ENCODE peak calls at places on chromosomes 1 and 21, in eight cellular contexts. One of them, this sample, is unnamed.

GRCh38 chr1:199242162-199242561 is 603.3 kb downstream of the PTPRC start:
- DNase-seq in HT-29: no peak
- DNase-seq in HFF-Myc: no peak
- DNase-seq in kidney glomerular epithelial cell: no peak
- DNase-seq in effector CD4-positive, alpha-beta T cell: no peak
- DNase-seq in AG09319: no peak
- DNase-seq in RWPE1: no peak
- DNase-seq in HTR-8/SVneo: no peak
- DNase-seq in this sample: no peak

GRCh38 chr21:27112186-27112585 is 145.3 kb upstream of the ADAMTS5 start:
- DNase-seq in HT-29: no peak
- DNase-seq in HFF-Myc: no peak
- DNase-seq in kidney glomerular epithelial cell: peak; percentile 33
- DNase-seq in effector CD4-positive, alpha-beta T cell: no peak
- DNase-seq in AG09319: no peak
- DNase-seq in RWPE1: no peak
- DNase-seq in HTR-8/SVneo: no peak
- DNase-seq in this sample: no peak

GRCh38 chr21:27464643-27465042 is 497.8 kb upstream of the ADAMTS5 start:
- DNase-seq in HT-29: no peak
- DNase-seq in HFF-Myc: no peak
- DNase-seq in kidney glomerular epithelial cell: no peak
- DNase-seq in effector CD4-positive, alpha-beta T cell: no peak
- DNase-seq in AG09319: no peak
- DNase-seq in RWPE1: no peak
- DNase-seq in HTR-8/SVneo: no peak
- DNase-seq in this sample: no peak

GRCh38 chr1:24127801-24128363 is 15.1 kb downstream of the IL22RA1 start:
- DNase-seq in HT-29: no peak
- DNase-seq in HFF-Myc: no peak
- DNase-seq in kidney glomerular epithelial cell: no peak
- DNase-seq in effector CD4-positive, alpha-beta T cell: no peak
- DNase-seq in AG09319: no peak
- DNase-seq in RWPE1: no peak
- DNase-seq in HTR-8/SVneo: no peak
- DNase-seq in this sample: no peak

GRCh38 chr1:220680085-220680687 is 10.0 kb upstream of the C1orf115 start:
- DNase-seq in HT-29: peak; percentile 42
- DNase-seq in HFF-Myc: no peak
- DNase-seq in kidney glomerular epithelial cell: peak; percentile 2
- DNase-seq in effector CD4-positive, alpha-beta T cell: no peak
- DNase-seq in AG09319: peak; percentile 7
- DNase-seq in RWPE1: peak; percentile 80
- DNase-seq in HTR-8/SVneo: peak; percentile 54
- DNase-seq in this sample: peak; percentile 58

GRCh38 chr1:63112155-63112914 is 210.0 kb upstream of the FOXD3 start:
- DNase-seq in HT-29: no peak
- DNase-seq in HFF-Myc: peak; percentile 19
- DNase-seq in kidney glomerular epithelial cell: peak; percentile 16
- DNase-seq in effector CD4-positive, alpha-beta T cell: no peak
- DNase-seq in AG09319: no peak
- DNase-seq in RWPE1: peak; percentile 7
- DNase-seq in HTR-8/SVneo: no peak
- DNase-seq in this sample: peak; percentile 18

GRCh38 chr1:30657131-30658013 is 66.0 kb downstream of the MATN1 start:
- DNase-seq in HT-29: peak; percentile 73
- DNase-seq in HFF-Myc: no peak
- DNase-seq in kidney glomerular epithelial cell: no peak
- DNase-seq in effector CD4-positive, alpha-beta T cell: no peak
- DNase-seq in AG09319: no peak
- DNase-seq in RWPE1: no peak
- DNase-seq in HTR-8/SVneo: no peak
- DNase-seq in this sample: no peak

GRCh38 chr1:36223373-36223995 is 759 bp upstream of the THRAP3 start:
- DNase-seq in HT-29: peak; percentile 40
- DNase-seq in HFF-Myc: no peak
- DNase-seq in kidney glomerular epithelial cell: peak; percentile 55
- DNase-seq in effector CD4-positive, alpha-beta T cell: peak; percentile 32
- DNase-seq in AG09319: no peak
- DNase-seq in RWPE1: no peak
- DNase-seq in HTR-8/SVneo: peak; percentile 43
- DNase-seq in this sample: peak; percentile 42

GRCh38 chr1:160580208-160580812 is 1.0 kb upstream of the CD84 start:
- DNase-seq in HT-29: no peak
- DNase-seq in HFF-Myc: no peak
- DNase-seq in kidney glomerular epithelial cell: no peak
- DNase-seq in effector CD4-positive, alpha-beta T cell: no peak
- DNase-seq in AG09319: no peak
- DNase-seq in RWPE1: no peak
- DNase-seq in HTR-8/SVneo: no peak
- DNase-seq in this sample: no peak

GRCh38 chr1:41572224-41572623 is 87.7 kb upstream of the EDN2 start:
- DNase-seq in HT-29: no peak
- DNase-seq in HFF-Myc: no peak
- DNase-seq in kidney glomerular epithelial cell: no peak
- DNase-seq in effector CD4-positive, alpha-beta T cell: no peak
- DNase-seq in AG09319: no peak
- DNase-seq in RWPE1: no peak
- DNase-seq in HTR-8/SVneo: no peak
- DNase-seq in this sample: no peak

GRCh38 chr1:234658143-234658542 is 48.2 kb upstream of the IRF2BP2 start:
- DNase-seq in HT-29: peak; percentile 53
- DNase-seq in HFF-Myc: no peak
- DNase-seq in kidney glomerular epithelial cell: peak; percentile 16
- DNase-seq in effector CD4-positive, alpha-beta T cell: no peak
- DNase-seq in AG09319: no peak
- DNase-seq in RWPE1: peak; percentile 91
- DNase-seq in HTR-8/SVneo: no peak
- DNase-seq in this sample: peak; percentile 6

GRCh38 chr1:8706291-8706690 is 111.1 kb downstream of the RERE start:
- DNase-seq in HT-29: no peak
- DNase-seq in HFF-Myc: no peak
- DNase-seq in kidney glomerular epithelial cell: no peak
- DNase-seq in effector CD4-positive, alpha-beta T cell: no peak
- DNase-seq in AG09319: no peak
- DNase-seq in RWPE1: no peak
- DNase-seq in HTR-8/SVneo: no peak
- DNase-seq in this sample: no peak

GRCh38 chr1:83098791-83099190 is 900.1 kb downstream of the TTLL7 start:
- DNase-seq in HT-29: peak; percentile 59
- DNase-seq in HFF-Myc: no peak
- DNase-seq in kidney glomerular epithelial cell: no peak
- DNase-seq in effector CD4-positive, alpha-beta T cell: no peak
- DNase-seq in AG09319: no peak
- DNase-seq in RWPE1: peak; percentile 16
- DNase-seq in HTR-8/SVneo: no peak
- DNase-seq in this sample: no peak

GRCh38 chr1:22217811-22218460 is 75.0 kb upstream of the WNT4 start:
- DNase-seq in HT-29: no peak
- DNase-seq in HFF-Myc: no peak
- DNase-seq in kidney glomerular epithelial cell: no peak
- DNase-seq in effector CD4-positive, alpha-beta T cell: no peak
- DNase-seq in AG09319: no peak
- DNase-seq in RWPE1: no peak
- DNase-seq in HTR-8/SVneo: no peak
- DNase-seq in this sample: no peak

GRCh38 chr1:234973426-234974250 is 155.0 kb downstream of the TOMM20 start:
- DNase-seq in HT-29: peak; percentile 55
- DNase-seq in HFF-Myc: no peak
- DNase-seq in kidney glomerular epithelial cell: no peak
- DNase-seq in effector CD4-positive, alpha-beta T cell: no peak
- DNase-seq in AG09319: no peak
- DNase-seq in RWPE1: no peak
- DNase-seq in HTR-8/SVneo: no peak
- DNase-seq in this sample: no peak

GRCh38 chr1:234990874-234991801 is 137.5 kb downstream of the TOMM20 start:
- DNase-seq in HT-29: no peak
- DNase-seq in HFF-Myc: no peak
- DNase-seq in kidney glomerular epithelial cell: no peak
- DNase-seq in effector CD4-positive, alpha-beta T cell: no peak
- DNase-seq in AG09319: no peak
- DNase-seq in RWPE1: no peak
- DNase-seq in HTR-8/SVneo: no peak
- DNase-seq in this sample: no peak

GRCh38 chr1:25924454-25924853 is 18.2 kb upstream of the STMN1 start:
- DNase-seq in HT-29: no peak
- DNase-seq in HFF-Myc: no peak
- DNase-seq in kidney glomerular epithelial cell: no peak
- DNase-seq in effector CD4-positive, alpha-beta T cell: no peak
- DNase-seq in AG09319: no peak
- DNase-seq in RWPE1: no peak
- DNase-seq in HTR-8/SVneo: no peak
- DNase-seq in this sample: no peak